ENCODE peak calls at places on chromosomes 12 and 14, in eight cellular contexts. B is CD4-positive, alpha-beta T cell; F is RWPE2; V is kidney; L is adrenal gland; O is Peyer's patch; K is hepatocyte; Y is OCI-LY7. G is an unnamed sample. For H3K9me3, the result is how much of the 10 kb centered on the place peaks cover.

GRCh38 chr14:100531591-100532121 is 55.6 kb downstream of the BEGAIN start:
- DNase-seq in L (peak), V (peak), K (peak), F (no peak), Y (no peak), B (no peak), O (peak), G (peak)

GRCh38 chr12:3313655-3314305 is 177.2 kb upstream of the PRMT8 start:
- DNase-seq in B (no peak), Y (peak), K (no peak), V (peak), O (no peak), L (no peak), F (no peak), G (no peak)

GRCh38 chr12:111377440-111377839 is 8.5 kb upstream of the PHETA1 start:
- DNase-seq in F (no peak), K (no peak), L (no peak), Y (no peak), B (no peak), O (no peak), V (no peak), G (no peak)

GRCh38 chr12:103880299-103881142 is 39.5 kb upstream of the NT5DC3 start:
- DNase-seq in O (no peak), L (no peak), K (no peak), B (no peak), F (peak), V (no peak), Y (no peak), G (no peak)

GRCh38 chr12:3987571-3987970 is 114.4 kb upstream of the PARP11 start:
- DNase-seq in K (no peak), Y (no peak), B (no peak), V (no peak), L (no peak), F (no peak), O (no peak), G (no peak)

GRCh38 chr12:75706786-75707605 is 195.6 kb upstream of the KRR1 start:
- DNase-seq in Y (no peak), O (no peak), L (no peak), B (no peak), K (no peak), V (no peak), F (no peak), G (no peak)

GRCh38 chr12:46357438-46358324 is 14.9 kb downstream of the SLC38A2 start:
- DNase-seq in V (no peak), L (no peak), O (no peak), B (no peak), K (no peak), F (no peak), Y (no peak), G (no peak)

GRCh38 chr12:32240210-32240609 is 133.6 kb downstream of the BICD1 start:
- DNase-seq in Y (no peak), V (no peak), L (no peak), B (no peak), O (no peak), F (no peak), K (no peak), G (no peak)

GRCh38 chr12:1282670-1283361 is 291.8 kb downstream of the ERC1 start:
- DNase-seq in B (no peak), L (peak), O (no peak), V (no peak), K (peak), F (no peak), Y (no peak), G (no peak)

GRCh38 chr12:116687888-116688287 is 50.0 kb downstream of the SPRING1 start:
- DNase-seq in B (no peak), L (peak), O (no peak), V (peak), F (no peak), Y (peak), K (peak), G (no peak)

GRCh38 chr14:95547626-95548327 is 12.9 kb downstream of the GLRX5 start:
- DNase-seq in Y (no peak), K (no peak), B (no peak), L (no peak), V (no peak), O (no peak), F (no peak), G (peak)

GRCh38 chr12:52210186-52210924 is 18.5 kb upstream of the KRT80 start:
- DNase-seq in B (no peak), K (no peak), O (peak), Y (no peak), L (peak), V (peak), F (peak), G (peak)

GRCh38 chr12:82698959-82699358 is 12.3 kb downstream of the TMTC2 start:
- DNase-seq in B (no peak), Y (no peak), K (no peak), O (no peak), V (no peak), L (no peak), F (no peak), G (no peak)

GRCh38 chr12:99005601-99006000 is 360.5 kb downstream of the APAF1 start:
- DNase-seq in F (no peak), V (no peak), Y (no peak), L (no peak), B (no peak), O (no peak), K (no peak), G (no peak)

GRCh38 chr12:89783321-89784060 is 74.9 kb upstream of the ATP2B1 start:
- DNase-seq in Y (no peak), B (no peak), F (no peak), V (no peak), K (peak), O (no peak), L (no peak), G (no peak)

GRCh38 chr14:94671870-94672444 is 59.8 kb downstream of the SERPINA3 start:
- DNase-seq in Y (no peak), V (no peak), K (no peak), L (peak), O (no peak), B (no peak), F (peak), G (peak)

GRCh38 chr14:39762576-39763401 is 330.6 kb upstream of the FBXO33 start:
- DNase-seq in B (no peak), Y (peak), O (no peak), F (no peak), L (no peak), K (no peak), V (no peak), G (no peak)

GRCh38 chr12:129096968-129097367 is 243.7 kb downstream of the GLT1D1 start:
- DNase-seq in L (no peak), V (no peak), K (no peak), O (no peak), B (no peak), F (no peak), Y (no peak), G (no peak)

GRCh38 chr14:45094275-45094674 is 10.4 kb downstream of the PRPF39 start:
- DNase-seq in O (no peak), F (no peak), K (no peak), V (no peak), Y (no peak), B (no peak), L (no peak), G (no peak)

GRCh38 chr12:16323010-16323409 is 24.4 kb upstream of the MGST1 start:
- DNase-seq in F (no peak), L (no peak), Y (no peak), K (no peak), O (no peak), V (no peak), B (no peak), G (no peak)

GRCh38 chr14:60051690-60052324 is 39.9 kb upstream of the PCNX4 start:
- DNase-seq in F (no peak), O (no peak), K (peak), Y (no peak), V (no peak), L (no peak), B (no peak), G (no peak)

GRCh38 chr12:74602881-74603523 is 65.4 kb downstream of the ATXN7L3B start:
- DNase-seq in K (no peak), F (no peak), Y (no peak), L (no peak), V (no peak), O (no peak), B (no peak), G (no peak)

GRCh38 chr12:53045646-53046045 is 4.2 kb upstream of the TNS2 start:
- DNase-seq in F (no peak), O (no peak), B (no peak), Y (no peak), K (peak), L (peak), V (no peak), G (no peak)

GRCh38 chr14:39268393-39268792 is 34.7 kb downstream of the MIA2 start:
- DNase-seq in F (no peak), B (no peak), O (no peak), V (no peak), Y (peak), L (no peak), K (peak), G (no peak)

GRCh38 chr14:92397839-92398564 is 75.0 kb downstream of the SLC24A4 start:
- DNase-seq in B (no peak), V (no peak), L (no peak), Y (no peak), F (no peak), K (no peak), O (no peak), G (no peak)

GRCh38 chr14:79570648-79571047 is 640.7 kb downstream of the DIO2 start:
- DNase-seq in Y (no peak), O (no peak), F (no peak), L (no peak), K (no peak), B (no peak), V (no peak), G (no peak)

GRCh38 chr14:76551906-76552305 is 176.0 kb downstream of the ESRRB start:
- DNase-seq in Y (no peak), F (no peak), O (no peak), L (no peak), K (no peak), B (no peak), V (no peak), G (no peak)

GRCh38 chr12:76586764-76587395 is 27.3 kb upstream of the OSBPL8 start:
- DNase-seq in B (peak), O (no peak), Y (peak), L (peak), K (peak), F (no peak), V (no peak), G (no peak)

DNA sequence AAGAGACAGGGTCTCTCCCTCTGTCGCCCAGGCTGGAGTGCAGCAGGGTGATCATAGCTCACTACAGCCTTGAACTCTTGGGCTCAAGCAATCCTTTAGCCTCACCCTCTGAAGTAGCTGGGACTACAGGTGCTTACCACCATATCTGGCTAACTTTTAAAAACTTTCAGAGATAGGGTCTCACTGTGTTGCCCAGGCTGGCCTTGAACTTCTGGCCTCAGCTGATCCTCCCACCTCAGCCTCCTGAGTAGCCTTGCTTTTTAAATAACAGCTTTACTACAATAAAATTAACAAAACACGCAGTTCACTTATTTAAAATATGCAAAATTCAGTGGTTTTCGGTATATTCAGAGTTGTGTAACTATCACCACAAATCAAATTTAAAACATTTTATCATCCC is 79.0 kb downstream of the RCOR1 start:
- DNase-seq in F (no peak), K (no peak), L (no peak), B (no peak), Y (no peak), V (no peak), O (no peak), G (no peak)
- H3K9me3 ChIP-seq in F (under half), K (under half), L (under half), B (under half), Y (under half), V (under half), O (under half), G (under half)

DNA sequence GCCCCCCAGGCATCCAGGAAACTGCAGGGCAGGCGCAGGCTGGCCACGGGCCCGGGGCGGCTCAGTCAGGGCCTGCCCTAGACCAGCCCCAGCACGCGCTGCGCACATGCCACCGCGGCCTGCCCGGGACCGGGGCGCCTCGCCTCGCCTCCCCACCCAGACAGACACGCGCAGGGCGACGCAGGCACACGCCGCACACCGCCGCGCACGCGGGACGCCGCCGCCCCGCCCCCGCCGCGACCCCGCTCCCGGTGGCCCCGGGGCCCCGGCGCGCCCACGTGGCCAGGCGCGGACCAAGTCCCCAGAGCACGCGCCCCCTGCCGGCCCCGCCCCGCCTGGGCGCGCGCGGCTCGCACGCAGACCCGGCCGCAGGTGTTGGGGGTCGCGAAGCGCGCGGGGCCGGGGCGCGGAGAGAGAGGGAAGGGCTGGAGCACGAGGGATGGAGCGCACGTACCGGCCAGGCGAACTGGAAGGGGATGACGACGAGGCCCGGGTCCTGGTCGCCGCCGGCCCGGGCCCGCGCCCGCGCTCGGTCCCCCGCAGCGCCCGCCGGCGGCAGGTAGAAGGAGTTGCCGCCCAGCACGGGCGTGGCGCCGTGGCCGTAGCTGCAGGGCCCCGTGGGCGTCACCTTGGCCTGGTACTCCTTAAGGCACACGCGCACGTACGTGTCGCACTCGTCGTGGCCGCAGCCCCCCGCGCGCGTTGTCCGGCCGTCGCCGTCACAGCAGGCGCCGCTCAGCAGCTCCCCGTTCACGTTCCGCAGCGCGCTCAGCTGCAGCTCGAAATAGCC is 1.1 kb downstream of the JAG2 start:
- DNase-seq in O (peak), K (peak), L (no peak), B (no peak), Y (no peak), F (no peak), V (no peak), G (no peak)
- TF ChIP-seq CTCF in O (peak), K (peak), L (no peak), B (no peak), Y (peak), F (peak), V (no peak), G (no peak)

GRCh38 chr14:105855893-105856675 is 329.7 kb downstream of the TMEM121 start:
- DNase-seq in Y (peak), F (peak), O (peak), B (no peak), L (peak), K (no peak), V (peak), G (peak)
- H3K9me3 ChIP-seq in Y (under half), F (under half), O (under half), B (under half), L (under half), K (under half), V (under half), G (under half)

GRCh38 chr12:71014180-71014785 is 93.7 kb upstream of the PTPRR start:
- DNase-seq in L (no peak), O (no peak), F (no peak), B (no peak), K (peak), V (no peak), Y (no peak), G (no peak)
- TF ChIP-seq CTCF in L (peak), O (peak), F (peak), B (no peak), K (peak), V (peak), Y (peak), G (peak)

GRCh38 chr12:70150230-70150629 is 93.0 kb upstream of the CNOT2 start:
- DNase-seq in Y (no peak), O (no peak), L (no peak), B (no peak), V (no peak), K (no peak), F (no peak), G (no peak)

GRCh38 chr12:70157099-70157498 is 86.1 kb upstream of the CNOT2 start:
- DNase-seq in V (no peak), B (no peak), Y (peak), O (no peak), L (no peak), K (no peak), F (no peak), G (no peak)

GRCh38 chr12:70151993-70152392 is 91.2 kb upstream of the CNOT2 start:
- DNase-seq in V (no peak), Y (no peak), O (no peak), L (no peak), K (no peak), B (no peak), F (no peak), G (no peak)

GRCh38 chr12:70154960-70155589 is 88.2 kb upstream of the CNOT2 start:
- DNase-seq in K (no peak), V (no peak), B (no peak), Y (peak), F (no peak), O (no peak), L (no peak), G (no peak)

DNA sequence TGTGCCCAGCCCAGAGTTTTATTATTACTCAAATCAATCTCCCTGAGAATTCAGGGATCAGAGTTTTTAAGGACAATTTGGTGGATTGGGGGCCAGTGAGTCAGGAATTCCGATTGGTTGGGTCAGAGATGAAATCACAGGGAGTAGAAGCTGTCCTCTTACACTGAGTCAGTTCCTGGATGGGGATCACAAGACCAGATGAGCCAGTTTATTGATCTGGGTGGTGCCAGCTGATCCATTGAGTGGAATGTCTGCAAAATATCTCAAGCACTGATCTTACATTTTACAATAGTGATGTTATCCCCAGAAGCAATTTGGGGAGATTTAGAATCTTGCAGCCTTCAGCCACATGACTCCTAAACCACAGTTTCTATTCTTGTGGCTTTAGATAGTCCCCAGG is 89.1 kb upstream of the CNOT2 start:
- DNase-seq in K (no peak), O (no peak), V (no peak), Y (no peak), F (no peak), L (no peak), B (no peak), G (no peak)
- H3K9me3 ChIP-seq in K (under half), O (under half), V (under half), Y (under half), F (under half), L (under half), B (under half), G (under half)

GRCh38 chr14:91363776-91364523 is 53.7 kb downstream of the CCDC88C start:
- DNase-seq in L (no peak), O (no peak), V (peak), K (no peak), F (no peak), B (no peak), Y (peak), G (no peak)
- TF ChIP-seq CTCF in L (no peak), O (no peak), V (no peak), K (no peak), F (no peak), B (no peak), Y (peak), G (no peak)

G was measured in upper lobe of right lung.